ENCODE peak calls at places on chromosomes 6 and 20, in five cellular contexts. F is NCI-H1105 treated with DMSO at 0.1 percent for 48 hours; D is CD4-positive, CD25-positive, alpha-beta regulatory T cell; O is left colon; Z is ELR. Y is an unnamed sample.

GRCh38 chr20:7692478-7692877 is 247.8 kb downstream of the HAO1 start:
- DNase-seq in F (no peak), D (no peak), O (no peak), Z (no peak), Y (no peak)

GRCh38 chr6:107600936-107601335 is 111.0 kb downstream of the SOBP start:
- DNase-seq in F (no peak), D (no peak), O (no peak), Z (peak; percentile 38), Y (no peak)

GRCh38 chr20:49705358-49705757 is 8.3 kb downstream of the B4GALT5 start:
- DNase-seq in F (no peak), D (no peak), O (no peak), Z (no peak), Y (no peak)

GRCh38 chr6:168851460-168852103 is 402.1 kb downstream of the THBS2 start:
- DNase-seq in F (no peak), D (no peak), O (no peak), Z (peak; percentile 28), Y (no peak)

GRCh38 chr6:7542878-7543394 is 1.5 kb downstream of the DSP start:
- DNase-seq in F (peak; percentile 12), D (no peak), O (peak; percentile 83), Z (peak; percentile 28), Y (no peak)

GRCh38 chr20:9241232-9241692 is 172.4 kb downstream of the PLCB4 start:
- DNase-seq in F (peak; percentile 10), D (no peak), O (peak; percentile 17), Z (peak; percentile 71), Y (no peak)

GRCh38 chr20:22768266-22768665 is 183.9 kb upstream of the FOXA2 start:
- DNase-seq in F (no peak), D (no peak), O (no peak), Z (no peak), Y (no peak)

GRCh38 chr6:15953152-15953880 is 175.6 kb upstream of the MYLIP start:
- DNase-seq in F (no peak), D (no peak), O (no peak), Z (peak; percentile 32), Y (no peak)

GRCh38 chr6:37641546-37641945 is 56.1 kb downstream of the MDGA1 start:
- DNase-seq in F (no peak), D (no peak), O (no peak), Z (no peak), Y (no peak)

GRCh38 chr6:3263091-3263490 is 4.3 kb downstream of the PSMG4 start:
- DNase-seq in F (no peak), D (no peak), O (no peak), Z (no peak), Y (no peak)

GRCh38 chr20:50652702-50653294 is 38.5 kb downstream of the RIPOR3 start:
- DNase-seq in F (no peak), D (no peak), O (no peak), Z (peak; percentile 55), Y (no peak)

GRCh38 chr6:166910601-166911000 is 45.7 kb downstream of the RNASET2 start:
- DNase-seq in F (no peak), D (no peak), O (no peak), Z (peak; percentile 8), Y (no peak)

GRCh38 chr6:18380165-18380564 is 7.0 kb upstream of the RNF144B start:
- DNase-seq in F (no peak), D (no peak), O (no peak), Z (no peak), Y (no peak)

GRCh38 chr6:34243901-34244884 is 4.6 kb downstream of the SMIM29 start:
- DNase-seq in F (no peak), D (no peak), O (peak; percentile 40), Z (peak; percentile 100), Y (no peak)

Y was measured in B cell.